ENCODE peak calls at places on chromosome 9, in four cellular contexts. R is MM.1S, D is NCI-H460, O is HCEC 1CT. I is an unnamed sample.

GRCh38 chr9:108245331-108245730 is 610.5 kb downstream of the ACTL7B start:
- DNase-seq in R (no peak), O (no peak), D (no peak), I (no peak)

GRCh38 chr9:87350915-87351314 is 146.8 kb upstream of the DAPK1 start:
- DNase-seq in O (no peak), D (no peak), R (no peak), I (no peak)

GRCh38 chr9:88716636-88717035 is 181.7 kb downstream of the NXNL2 start:
- DNase-seq in D (no peak), R (no peak), O (no peak), I (no peak)

GRCh38 chr9:130043654-130044623 is 950 bp upstream of the FNBP1 start:
- DNase-seq in D (no peak), R (no peak), O (no peak), I (peak)

GRCh38 chr9:79976501-79977444 is 405.0 kb downstream of the TLE4 start:
- DNase-seq in O (no peak), R (no peak), D (no peak), I (no peak)

GRCh38 chr9:90198956-90199355 is 443.7 kb downstream of the DIRAS2 start:
- DNase-seq in D (no peak), R (no peak), O (no peak), I (no peak)

GRCh38 chr9:3497406-3497805 is 28.4 kb downstream of the RFX3 start:
- DNase-seq in R (no peak), O (peak), D (no peak), I (no peak)

GRCh38 chr9:37639109-37639748 is 11.5 kb upstream of the FRMPD1 start:
- DNase-seq in D (no peak), O (peak), R (no peak), I (no peak)

GRCh38 chr9:110337727-110338522 is at the start of gene TXNDC8:
- DNase-seq in R (no peak), D (no peak), O (peak), I (no peak)

GRCh38 chr9:81268048-81268447 is 421.3 kb downstream of the TLE1 start:
- DNase-seq in R (no peak), O (peak), D (no peak), I (no peak)

GRCh38 chr9:72982161-72982799 is 29.4 kb upstream of the ALDH1A1 start:
- DNase-seq in O (no peak), R (no peak), D (no peak), I (no peak)

GRCh38 chr9:7366121-7366520 is 433.5 kb downstream of the DMAC1 start:
- DNase-seq in D (no peak), R (no peak), O (peak), I (no peak)

GRCh38 chr9:68538200-68538599 is 2.5 kb downstream of the TMEM252 start:
- DNase-seq in D (no peak), O (no peak), R (no peak), I (no peak)

GRCh38 chr9:38009035-38009501 is 60.0 kb downstream of the SHB start:
- DNase-seq in D (no peak), O (no peak), R (no peak), I (no peak)

GRCh38 chr9:17484906-17485305 is 94.0 kb upstream of the SH3GL2 start:
- DNase-seq in D (no peak), R (no peak), O (no peak), I (no peak)

GRCh38 chr9:134964271-134964670 is 46.6 kb upstream of the FCN1 start:
- DNase-seq in O (no peak), D (no peak), R (no peak), I (peak)

GRCh38 chr9:83299556-83299955 is 236.6 kb upstream of the RASEF start:
- DNase-seq in R (no peak), D (peak), O (no peak), I (no peak)

GRCh38 chr9:79623799-79624721 is 52.3 kb downstream of the TLE4 start:
- DNase-seq in D (no peak), R (no peak), O (no peak), I (no peak)

GRCh38 chr9:88481933-88482332 is 53.0 kb upstream of the NXNL2 start:
- DNase-seq in R (no peak), D (no peak), O (no peak), I (no peak)

GRCh38 chr9:27471789-27472585 is 52.1 kb upstream of the IFNK start:
- DNase-seq in D (no peak), O (no peak), R (no peak), I (no peak)

GRCh38 chr9:37324261-37324683 is 98.2 kb upstream of the GRHPR start:
- DNase-seq in O (no peak), R (no peak), D (no peak), I (no peak)

GRCh38 chr9:14895806-14896205 is 14.4 kb downstream of the FREM1 start:
- DNase-seq in R (no peak), O (no peak), D (no peak), I (no peak)

GRCh38 chr9:35599763-35600604 is 5.1 kb upstream of the TESK1 start:
- DNase-seq in R (no peak), D (no peak), O (no peak), I (no peak)

GRCh38 chr9:21744874-21745273 is 57.6 kb upstream of the MTAP start:
- DNase-seq in R (no peak), O (peak), D (no peak), I (no peak)

GRCh38 chr9:95793924-95794828 is 81.3 kb upstream of the ERCC6L2 start:
- DNase-seq in D (no peak), R (no peak), O (peak), I (no peak)

GRCh38 chr9:109319072-109319630 is 1.7 kb downstream of the EPB41L4B start:
- DNase-seq in D (no peak), O (no peak), R (no peak), I (no peak)

GRCh38 chr9:124290053-124290581 is 32.4 kb downstream of the NEK6 start:
- DNase-seq in D (no peak), O (no peak), R (no peak), I (no peak)